ENCODE peak calls at places on chromosomes 13 and 19, in seven cellular contexts. W is stimulated activated CD4-positive, alpha-beta T cell treated with anti-CD3 and anti-CD28 coated beads, Interleukin-12 subunit alpha, Interleukin-12 subunit beta, amount 100 ng/mL, for 4 hours; U is Calu3; A is NCI-H1436; F is T-helper 2 cell; M is HT-29; L is stimulated activated CD8-positive, alpha-beta memory T cell treated with anti-CD3 and anti-CD28 coated beads, Interleukin-2, amount 100 ng/mL, for 48 hours. N is an unnamed sample.

GRCh38 chr19:49570997-49571676 is 9.2 kb downstream of the NOSIP start:
- DNase-seq in L (no peak), M (peak), W (no peak), A (no peak), U (no peak), F (no peak), N (peak)

GRCh38 chr13:32880636-32881035 is 135.6 kb upstream of the KL start:
- DNase-seq in F (no peak), M (no peak), A (no peak), U (no peak), W (no peak), L (no peak), N (no peak)

GRCh38 chr19:7083076-7083956 is 13.8 kb downstream of the ZNF557 start:
- DNase-seq in A (no peak), M (no peak), F (no peak), L (no peak), U (no peak), W (no peak), N (no peak)

GRCh38 chr13:99323488-99323887 is 16.3 kb upstream of the GPR183 start:
- DNase-seq in A (no peak), L (no peak), W (no peak), M (no peak), U (no peak), F (no peak), N (peak)

GRCh38 chr19:45526143-45526542 is 18.9 kb downstream of the VASP start:
- DNase-seq in F (no peak), L (no peak), A (no peak), W (no peak), U (peak), M (peak), N (peak)

GRCh38 chr19:1854542-1855039 is 6.3 kb upstream of the REXO1 start:
- DNase-seq in A (no peak), M (no peak), W (no peak), L (no peak), F (no peak), U (no peak), N (no peak)

GRCh38 chr19:22530042-22530441 is 104.1 kb upstream of the ZNF492 start:
- DNase-seq in U (no peak), F (no peak), A (no peak), L (no peak), M (no peak), W (no peak), N (no peak)

GRCh38 chr19:40530091-40530901 is 46.4 kb upstream of the SHKBP1 start:
- DNase-seq in F (no peak), A (peak), L (no peak), W (peak), U (peak), M (no peak), N (no peak)

GRCh38 chr13:44471686-44472085 is 98.1 kb downstream of the SERP2 start:
- DNase-seq in W (no peak), U (no peak), A (no peak), M (peak), F (no peak), L (no peak), N (no peak)

GRCh38 chr19:679418-680286 is 3.5 kb downstream of the FSTL3 start:
- DNase-seq in F (no peak), L (no peak), W (peak), A (no peak), M (no peak), U (peak), N (no peak)

GRCh38 chr13:113275387-113275786 is 21.7 kb upstream of the LAMP1 start:
- DNase-seq in A (peak), W (peak), M (peak), U (peak), F (no peak), L (no peak), N (peak)

GRCh38 chr19:18897108-18898029 is 1.4 kb upstream of the CERS1 start:
- DNase-seq in F (no peak), L (no peak), W (no peak), M (no peak), U (no peak), A (no peak), N (no peak)

GRCh38 chr13:104318121-104318520 is 1251.9 kb upstream of the SLC10A2 start:
- DNase-seq in A (no peak), L (no peak), F (no peak), M (peak), U (no peak), W (no peak), N (peak)

GRCh38 chr13:108785844-108786243 is 156.4 kb downstream of the MYO16 start:
- DNase-seq in M (no peak), A (no peak), W (no peak), L (no peak), U (no peak), F (no peak), N (no peak)

GRCh38 chr19:17183271-17183757 is 31.8 kb upstream of the USE1 start:
- DNase-seq in U (no peak), A (no peak), W (no peak), M (no peak), F (no peak), L (peak), N (no peak)

GRCh38 chr13:113448885-113449692 is 4.2 kb downstream of the ADPRHL1 start:
- DNase-seq in W (no peak), M (peak), U (peak), F (peak), A (peak), L (peak), N (peak)

GRCh38 chr13:51919531-51919930 is 57.8 kb downstream of the CCDC70 start:
- DNase-seq in F (no peak), U (no peak), W (no peak), L (no peak), M (no peak), A (no peak), N (no peak)

GRCh38 chr13:36814465-36814864 is 4.6 kb upstream of the RFXAP start:
- DNase-seq in M (peak), F (no peak), L (no peak), A (no peak), U (peak), W (no peak), N (no peak)

GRCh38 chr13:65677906-65678305 is 1552.2 kb downstream of the PCDH9 start:
- DNase-seq in W (no peak), L (no peak), U (no peak), F (no peak), M (peak), A (no peak), N (peak)

GRCh38 chr19:30222993-30223865 is 149.0 kb upstream of the ZNF536 start:
- DNase-seq in A (no peak), W (no peak), L (no peak), M (no peak), F (no peak), U (no peak), N (no peak)

GRCh38 chr13:41780736-41781708 is 179.9 kb downstream of the VWA8 start:
- DNase-seq in L (no peak), W (no peak), U (no peak), A (no peak), F (no peak), M (no peak), N (no peak)

GRCh38 chr19:15367439-15367838 is 12.1 kb downstream of the AKAP8 start:
- DNase-seq in A (no peak), L (no peak), U (no peak), F (no peak), W (no peak), M (no peak), N (no peak)